ENCODE peak calls at places on chromosome 13, in ten cellular contexts. One of them, this sample, is unnamed.

GRCh38 chr13:114017028-114017630 is 43.3 kb upstream of the C13orf46 start:
- DNase-seq in transverse colon: no peak
- DNase-seq in thoracic aorta: no peak
- DNase-seq in ascending aorta: no peak
- DNase-seq in uterus: no peak
- DNase-seq in tibial artery: no peak
- DNase-seq in testis: no peak
- DNase-seq in aorta: no peak
- DNase-seq in left lung: peak
- DNase-seq in heart right ventricle: peak
- DNase-seq in this sample: no peak

GRCh38 chr13:97344250-97345175 is 89.5 kb upstream of the RAP2A start:
- DNase-seq in transverse colon: peak
- DNase-seq in thoracic aorta: no peak
- DNase-seq in ascending aorta: no peak
- DNase-seq in uterus: peak
- DNase-seq in tibial artery: peak
- DNase-seq in testis: peak
- DNase-seq in aorta: peak
- DNase-seq in left lung: no peak
- DNase-seq in heart right ventricle: peak
- DNase-seq in this sample: peak

GRCh38 chr13:84362777-84363176 is 480.5 kb upstream of the SLITRK1 start:
- DNase-seq in transverse colon: no peak
- DNase-seq in thoracic aorta: no peak
- DNase-seq in ascending aorta: no peak
- DNase-seq in uterus: no peak
- DNase-seq in tibial artery: no peak
- DNase-seq in testis: no peak
- DNase-seq in aorta: no peak
- DNase-seq in left lung: no peak
- DNase-seq in heart right ventricle: no peak
- DNase-seq in this sample: no peak

GRCh38 chr13:113367771-113368170 is 3.8 kb upstream of the GRTP1 start:
- DNase-seq in transverse colon: no peak
- DNase-seq in thoracic aorta: no peak
- DNase-seq in ascending aorta: peak
- DNase-seq in uterus: no peak
- DNase-seq in tibial artery: no peak
- DNase-seq in testis: no peak
- DNase-seq in aorta: no peak
- DNase-seq in left lung: no peak
- DNase-seq in heart right ventricle: no peak
- DNase-seq in this sample: no peak

GRCh38 chr13:94620286-94620896 is 18.7 kb downstream of the GPR180 start:
- DNase-seq in transverse colon: no peak
- DNase-seq in thoracic aorta: no peak
- DNase-seq in ascending aorta: no peak
- DNase-seq in uterus: no peak
- DNase-seq in tibial artery: no peak
- DNase-seq in testis: no peak
- DNase-seq in aorta: no peak
- DNase-seq in left lung: no peak
- DNase-seq in heart right ventricle: no peak
- DNase-seq in this sample: no peak

GRCh38 chr13:43805071-43805468 is 18.3 kb upstream of the ENOX1 start:
- DNase-seq in transverse colon: no peak
- DNase-seq in thoracic aorta: no peak
- DNase-seq in ascending aorta: no peak
- DNase-seq in uterus: peak
- DNase-seq in tibial artery: no peak
- DNase-seq in testis: no peak
- DNase-seq in aorta: no peak
- DNase-seq in left lung: no peak
- DNase-seq in heart right ventricle: no peak
- DNase-seq in this sample: no peak

GRCh38 chr13:46654956-46655726 is 102.2 kb downstream of the LRCH1 start:
- DNase-seq in transverse colon: no peak
- DNase-seq in thoracic aorta: no peak
- DNase-seq in ascending aorta: no peak
- DNase-seq in uterus: no peak
- DNase-seq in tibial artery: no peak
- DNase-seq in testis: no peak
- DNase-seq in aorta: no peak
- DNase-seq in left lung: no peak
- DNase-seq in heart right ventricle: no peak
- DNase-seq in this sample: no peak

GRCh38 chr13:31198524-31198923 is 1.3 kb upstream of the B3GLCT start:
- DNase-seq in transverse colon: no peak
- DNase-seq in thoracic aorta: no peak
- DNase-seq in ascending aorta: no peak
- DNase-seq in uterus: no peak
- DNase-seq in tibial artery: no peak
- DNase-seq in testis: no peak
- DNase-seq in aorta: no peak
- DNase-seq in left lung: no peak
- DNase-seq in heart right ventricle: no peak
- DNase-seq in this sample: no peak

DNA sequence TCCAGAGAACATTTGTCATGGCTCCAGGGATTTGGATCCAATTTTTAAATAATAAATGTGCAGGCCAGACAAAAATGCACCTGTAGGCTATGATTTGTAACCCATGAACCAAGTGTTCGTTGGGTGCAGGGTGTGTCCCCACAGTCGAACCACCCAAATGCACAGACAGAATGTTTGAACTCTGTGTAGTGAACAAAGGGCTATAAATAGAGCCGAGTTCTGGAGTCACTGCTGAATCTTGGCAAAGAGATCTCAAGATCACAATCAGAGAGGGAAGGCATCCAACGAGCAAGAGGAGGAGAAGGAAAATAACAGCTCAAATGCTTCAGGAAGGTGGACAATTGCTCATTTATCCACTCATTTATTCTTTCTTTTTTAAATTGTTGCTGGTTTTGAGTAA is 547.9 kb downstream of the FGF9 start:
- DNase-seq in transverse colon: no peak
- DNase-seq in thoracic aorta: no peak
- DNase-seq in ascending aorta: no peak
- DNase-seq in uterus: no peak
- DNase-seq in tibial artery: no peak
- DNase-seq in testis: no peak
- DNase-seq in aorta: no peak
- DNase-seq in left lung: no peak
- DNase-seq in heart right ventricle: no peak
- DNase-seq in this sample: no peak
- H3K27ac ChIP-seq in transverse colon: no peak
- H3K27ac ChIP-seq in thoracic aorta: no peak
- H3K27ac ChIP-seq in ascending aorta: no peak
- H3K27ac ChIP-seq in uterus: no peak
- H3K27ac ChIP-seq in tibial artery: no peak
- H3K27ac ChIP-seq in testis: no peak
- H3K27ac ChIP-seq in aorta: no peak
- H3K27ac ChIP-seq in left lung: no peak
- H3K27ac ChIP-seq in heart right ventricle: no peak
- H3K27ac ChIP-seq in this sample: no peak

GRCh38 chr13:110392510-110393233 is 85.6 kb downstream of the COL4A2 start:
- DNase-seq in transverse colon: no peak
- DNase-seq in thoracic aorta: no peak
- DNase-seq in ascending aorta: no peak
- DNase-seq in uterus: peak
- DNase-seq in tibial artery: no peak
- DNase-seq in testis: no peak
- DNase-seq in aorta: no peak
- DNase-seq in left lung: no peak
- DNase-seq in heart right ventricle: no peak
- DNase-seq in this sample: no peak

GRCh38 chr13:110387451-110388140 is 80.5 kb downstream of the COL4A2 start:
- DNase-seq in transverse colon: peak
- DNase-seq in thoracic aorta: peak
- DNase-seq in ascending aorta: peak
- DNase-seq in uterus: peak
- DNase-seq in tibial artery: peak
- DNase-seq in testis: peak
- DNase-seq in aorta: peak
- DNase-seq in left lung: peak
- DNase-seq in heart right ventricle: peak
- DNase-seq in this sample: no peak

GRCh38 chr13:110391273-110391672 is 84.2 kb downstream of the COL4A2 start:
- DNase-seq in transverse colon: no peak
- DNase-seq in thoracic aorta: no peak
- DNase-seq in ascending aorta: no peak
- DNase-seq in uterus: peak
- DNase-seq in tibial artery: no peak
- DNase-seq in testis: no peak
- DNase-seq in aorta: no peak
- DNase-seq in left lung: no peak
- DNase-seq in heart right ventricle: no peak
- DNase-seq in this sample: no peak

GRCh38 chr13:110390572-110390971 is 83.5 kb downstream of the COL4A2 start:
- DNase-seq in transverse colon: no peak
- DNase-seq in thoracic aorta: no peak
- DNase-seq in ascending aorta: no peak
- DNase-seq in uterus: peak
- DNase-seq in tibial artery: no peak
- DNase-seq in testis: no peak
- DNase-seq in aorta: peak
- DNase-seq in left lung: no peak
- DNase-seq in heart right ventricle: no peak
- DNase-seq in this sample: no peak

DNA sequence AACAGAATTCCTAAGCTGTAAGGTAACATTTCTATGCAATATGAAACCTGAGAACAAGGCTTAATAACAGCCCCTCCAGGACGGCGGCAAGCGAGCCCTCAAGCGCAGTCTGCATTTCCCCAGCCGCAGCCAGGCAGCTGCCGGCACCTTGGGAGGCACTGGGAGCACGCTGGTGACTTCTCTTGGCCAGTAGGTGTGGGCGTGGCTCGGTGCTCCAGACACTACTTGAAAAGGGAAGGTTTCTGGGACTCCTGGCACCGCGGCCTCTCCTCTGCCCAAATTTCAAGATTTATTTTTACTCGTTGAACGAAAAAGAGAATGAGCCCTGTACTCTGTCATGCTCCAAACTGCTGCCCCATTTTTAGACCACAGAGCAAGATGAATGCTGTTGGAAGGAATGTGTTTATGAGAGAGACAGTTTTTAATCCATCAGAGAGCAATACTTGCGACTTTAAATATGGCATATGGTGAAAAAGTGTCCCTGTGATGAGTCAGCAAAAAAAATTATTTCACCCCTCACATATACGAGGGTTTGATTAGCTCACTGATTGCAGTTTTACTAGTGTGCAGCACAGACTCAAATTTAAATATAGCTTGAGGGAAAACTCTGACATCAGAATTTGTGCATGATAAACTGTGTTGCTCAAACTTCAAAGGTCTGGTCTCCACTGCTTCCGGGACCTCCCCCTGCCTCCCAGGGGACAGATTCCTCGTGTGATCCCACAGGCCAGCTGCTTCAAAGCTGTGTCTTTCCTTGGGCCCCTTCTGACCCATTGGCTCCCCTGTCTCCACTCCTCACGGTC is 81.3 kb downstream of the COL4A2 start:
- DNase-seq in transverse colon: peak
- DNase-seq in thoracic aorta: peak
- DNase-seq in ascending aorta: peak
- DNase-seq in uterus: peak
- DNase-seq in tibial artery: no peak
- DNase-seq in testis: no peak
- DNase-seq in aorta: peak
- DNase-seq in left lung: peak
- DNase-seq in heart right ventricle: peak
- DNase-seq in this sample: no peak
- H3K27ac ChIP-seq in transverse colon: peak
- H3K27ac ChIP-seq in thoracic aorta: peak
- H3K27ac ChIP-seq in ascending aorta: peak
- H3K27ac ChIP-seq in uterus: peak
- H3K27ac ChIP-seq in tibial artery: peak
- H3K27ac ChIP-seq in testis: no peak
- H3K27ac ChIP-seq in aorta: peak
- H3K27ac ChIP-seq in left lung: peak
- H3K27ac ChIP-seq in heart right ventricle: peak
- H3K27ac ChIP-seq in this sample: no peak

GRCh38 chr13:37295046-37295445 is 189.6 kb upstream of the CSNK1A1L start:
- DNase-seq in transverse colon: no peak
- DNase-seq in thoracic aorta: no peak
- DNase-seq in ascending aorta: no peak
- DNase-seq in uterus: no peak
- DNase-seq in tibial artery: peak
- DNase-seq in testis: no peak
- DNase-seq in aorta: no peak
- DNase-seq in left lung: peak
- DNase-seq in heart right ventricle: peak
- DNase-seq in this sample: no peak
- H3K27ac ChIP-seq in transverse colon: no peak
- H3K27ac ChIP-seq in thoracic aorta: no peak
- H3K27ac ChIP-seq in ascending aorta: no peak
- H3K27ac ChIP-seq in uterus: no peak
- H3K27ac ChIP-seq in tibial artery: no peak
- H3K27ac ChIP-seq in testis: no peak
- H3K27ac ChIP-seq in aorta: no peak
- H3K27ac ChIP-seq in left lung: no peak
- H3K27ac ChIP-seq in heart right ventricle: no peak
- H3K27ac ChIP-seq in this sample: no peak

GRCh38 chr13:85657942-85658341 is 141.3 kb downstream of the SLITRK6 start:
- DNase-seq in transverse colon: no peak
- DNase-seq in thoracic aorta: no peak
- DNase-seq in ascending aorta: no peak
- DNase-seq in uterus: no peak
- DNase-seq in tibial artery: no peak
- DNase-seq in testis: no peak
- DNase-seq in aorta: no peak
- DNase-seq in left lung: no peak
- DNase-seq in heart right ventricle: no peak
- DNase-seq in this sample: no peak

GRCh38 chr13:85654227-85654626 is 145.0 kb downstream of the SLITRK6 start:
- DNase-seq in transverse colon: no peak
- DNase-seq in thoracic aorta: no peak
- DNase-seq in ascending aorta: no peak
- DNase-seq in uterus: no peak
- DNase-seq in tibial artery: no peak
- DNase-seq in testis: no peak
- DNase-seq in aorta: no peak
- DNase-seq in left lung: no peak
- DNase-seq in heart right ventricle: no peak
- DNase-seq in this sample: no peak

GRCh38 chr13:85653681-85654080 is 145.5 kb downstream of the SLITRK6 start:
- DNase-seq in transverse colon: no peak
- DNase-seq in thoracic aorta: no peak
- DNase-seq in ascending aorta: no peak
- DNase-seq in uterus: no peak
- DNase-seq in tibial artery: no peak
- DNase-seq in testis: no peak
- DNase-seq in aorta: no peak
- DNase-seq in left lung: no peak
- DNase-seq in heart right ventricle: no peak
- DNase-seq in this sample: no peak

GRCh38 chr13:85652536-85652935 is 146.7 kb downstream of the SLITRK6 start:
- DNase-seq in transverse colon: no peak
- DNase-seq in thoracic aorta: no peak
- DNase-seq in ascending aorta: no peak
- DNase-seq in uterus: no peak
- DNase-seq in tibial artery: no peak
- DNase-seq in testis: no peak
- DNase-seq in aorta: no peak
- DNase-seq in left lung: no peak
- DNase-seq in heart right ventricle: no peak
- DNase-seq in this sample: no peak

DNA sequence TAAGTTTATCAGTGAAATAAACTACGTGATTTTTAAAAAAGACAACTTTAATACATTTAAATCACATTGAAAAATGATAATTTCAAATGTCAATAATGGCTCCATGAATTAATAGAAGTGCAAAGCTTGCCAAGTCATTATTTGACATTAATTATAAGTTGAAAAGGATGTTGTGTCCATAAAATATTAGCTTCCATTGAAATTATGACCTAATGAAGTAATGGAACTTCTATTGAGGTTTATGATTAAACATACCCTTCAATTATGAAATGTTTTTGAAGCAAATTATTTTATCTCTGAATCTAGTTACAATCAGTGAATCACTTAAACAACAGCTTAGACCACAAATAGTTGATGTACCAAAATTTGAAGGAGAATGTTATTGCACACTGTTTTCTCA is 144.2 kb downstream of the SLITRK6 start:
- DNase-seq in transverse colon: no peak
- DNase-seq in thoracic aorta: no peak
- DNase-seq in ascending aorta: no peak
- DNase-seq in uterus: no peak
- DNase-seq in tibial artery: no peak
- DNase-seq in testis: no peak
- DNase-seq in aorta: no peak
- DNase-seq in left lung: no peak
- DNase-seq in heart right ventricle: no peak
- DNase-seq in this sample: no peak
- H3K27ac ChIP-seq in transverse colon: no peak
- H3K27ac ChIP-seq in thoracic aorta: no peak
- H3K27ac ChIP-seq in ascending aorta: no peak
- H3K27ac ChIP-seq in uterus: no peak
- H3K27ac ChIP-seq in tibial artery: no peak
- H3K27ac ChIP-seq in testis: no peak
- H3K27ac ChIP-seq in aorta: no peak
- H3K27ac ChIP-seq in left lung: no peak
- H3K27ac ChIP-seq in heart right ventricle: no peak
- H3K27ac ChIP-seq in this sample: no peak

This sample was measured in CD8-positive, alpha-beta memory T cell.